ENCODE peak calls at places on chromosomes 2 and 18, in five cellular contexts. M is astrocyte of the cerebellum; J is activated CD8-positive, alpha-beta T cell treated with anti-CD3 and anti-CD28 coated beads for 36 hours; Y is glutamatergic neuron; Q is fibroblast of the aortic adventitia. R is an unnamed sample.

GRCh38 chr2:79860233-79861058 is 347.6 kb downstream of the CTNNA2 start:
- DNase-seq in Q (peak; percentile 1), J (no peak), M (peak; percentile 20), Y (no peak), R (peak; percentile 13)

GRCh38 chr2:100580474-100581264 is 17.9 kb downstream of the PDCL3 start:
- DNase-seq in M (no peak), Y (no peak), Q (no peak), J (peak; percentile 74), R (peak; percentile 64)

GRCh38 chr2:98757904-98758421 is 27.0 kb upstream of the MGAT4A start:
- DNase-seq in Y (no peak), M (peak; percentile 96), J (peak; percentile 73), Q (peak; percentile 97), R (peak; percentile 69)

GRCh38 chr2:147910990-147911473 is 66.2 kb downstream of the ACVR2A start:
- DNase-seq in M (peak; percentile 77), Q (peak; percentile 90), Y (no peak), J (peak; percentile 30), R (no peak)

GRCh38 chr2:99602475-99602874 is 112.7 kb upstream of the REV1 start:
- DNase-seq in Y (no peak), M (peak; percentile 81), J (no peak), Q (peak; percentile 4), R (no peak)

GRCh38 chr2:72630767-72631166 is 195.1 kb downstream of the EXOC6B start:
- DNase-seq in M (no peak), Y (no peak), J (no peak), Q (peak; percentile 48), R (no peak)

GRCh38 chr2:160338891-160339290 is 138.8 kb upstream of the ITGB6 start:
- DNase-seq in Q (peak; percentile 67), J (no peak), Y (peak; percentile 26), M (no peak), R (no peak)

GRCh38 chr2:144517825-144518699 is 1.9 kb downstream of the ZEB2 start:
- DNase-seq in Q (peak; percentile 65), M (no peak), J (peak; percentile 32), Y (peak; percentile 41), R (no peak)

GRCh38 chr2:240286596-240286995 is 146.1 kb upstream of the OTOS start:
- DNase-seq in Y (no peak), M (no peak), J (no peak), Q (no peak), R (no peak)

GRCh38 chr2:239263937-239264837 is 136.6 kb downstream of the HDAC4 start:
- DNase-seq in M (no peak), Q (peak; percentile 74), J (peak; percentile 66), Y (peak; percentile 32), R (no peak)

GRCh38 chr18:35268811-35269210 is 21.2 kb downstream of the ZSCAN30 start:
- DNase-seq in M (no peak), Q (no peak), Y (no peak), J (no peak), R (no peak)

GRCh38 chr18:77046994-77047393 is 85.6 kb downstream of the MBP start:
- DNase-seq in Q (no peak), M (no peak), J (no peak), Y (no peak), R (no peak)

GRCh38 chr18:45962461-45962860 is 4.7 kb downstream of the EPG5 start:
- DNase-seq in Q (peak; percentile 36), Y (no peak), M (peak; percentile 45), J (peak; percentile 65), R (no peak)

GRCh38 chr2:173500953-173501352 is 146.3 kb downstream of the CDCA7 start:
- DNase-seq in Q (no peak), Y (no peak), J (no peak), M (no peak), R (no peak)

GRCh38 chr2:9703701-9704221 is 73.0 kb upstream of the YWHAQ start:
- DNase-seq in Y (no peak), M (peak; percentile 9), Q (peak; percentile 76), J (no peak), R (no peak)

GRCh38 chr2:177147093-177147694 is 65.4 kb upstream of the HNRNPA3 start:
- DNase-seq in Y (no peak), M (peak; percentile 50), Q (peak; percentile 75), J (peak; percentile 38), R (peak; percentile 47)

GRCh38 chr2:167451496-167452289 is 563.4 kb downstream of the XIRP2 start:
- DNase-seq in Q (no peak), J (no peak), Y (no peak), M (no peak), R (no peak)

GRCh38 chr18:23422751-23423418 is 30.2 kb upstream of the RIOK3 start:
- DNase-seq in Q (peak; percentile 23), Y (peak; percentile 29), M (no peak), J (peak; percentile 43), R (peak; percentile 73)

GRCh38 chr2:17976871-17977746 is 98.6 kb downstream of the KCNS3 start:
- DNase-seq in M (peak; percentile 99), J (no peak), Y (no peak), Q (peak; percentile 97), R (no peak)

GRCh38 chr2:151367571-151367970 is 10.2 kb downstream of the TNFAIP6 start:
- DNase-seq in M (peak; percentile 54), J (no peak), Y (no peak), Q (no peak), R (no peak)

GRCh38 chr2:232336956-232337700 is 41.4 kb upstream of the ALPP start:
- DNase-seq in Q (no peak), Y (no peak), M (no peak), J (no peak), R (no peak)

GRCh38 chr2:232341061-232341738 is 37.4 kb upstream of the ALPP start:
- DNase-seq in M (no peak), Q (no peak), Y (peak; percentile 10), J (no peak), R (no peak)

GRCh38 chr2:232340171-232340935 is 38.2 kb upstream of the ALPP start:
- DNase-seq in M (no peak), Y (peak; percentile 9), J (no peak), Q (no peak), R (no peak)

GRCh38 chr2:232338759-232339106 is 39.8 kb upstream of the ALPP start:
- DNase-seq in Q (no peak), J (no peak), M (no peak), Y (no peak), R (no peak)

GRCh38 chr2:232339121-232340081 is 39.1 kb upstream of the ALPP start:
- DNase-seq in J (no peak), Y (peak; percentile 23), M (no peak), Q (no peak), R (no peak)
- TF ChIP-seq CTCF in J (no peak), Y (no peak), M (peak; percentile 8), Q (no peak), R (no peak)

DNA sequence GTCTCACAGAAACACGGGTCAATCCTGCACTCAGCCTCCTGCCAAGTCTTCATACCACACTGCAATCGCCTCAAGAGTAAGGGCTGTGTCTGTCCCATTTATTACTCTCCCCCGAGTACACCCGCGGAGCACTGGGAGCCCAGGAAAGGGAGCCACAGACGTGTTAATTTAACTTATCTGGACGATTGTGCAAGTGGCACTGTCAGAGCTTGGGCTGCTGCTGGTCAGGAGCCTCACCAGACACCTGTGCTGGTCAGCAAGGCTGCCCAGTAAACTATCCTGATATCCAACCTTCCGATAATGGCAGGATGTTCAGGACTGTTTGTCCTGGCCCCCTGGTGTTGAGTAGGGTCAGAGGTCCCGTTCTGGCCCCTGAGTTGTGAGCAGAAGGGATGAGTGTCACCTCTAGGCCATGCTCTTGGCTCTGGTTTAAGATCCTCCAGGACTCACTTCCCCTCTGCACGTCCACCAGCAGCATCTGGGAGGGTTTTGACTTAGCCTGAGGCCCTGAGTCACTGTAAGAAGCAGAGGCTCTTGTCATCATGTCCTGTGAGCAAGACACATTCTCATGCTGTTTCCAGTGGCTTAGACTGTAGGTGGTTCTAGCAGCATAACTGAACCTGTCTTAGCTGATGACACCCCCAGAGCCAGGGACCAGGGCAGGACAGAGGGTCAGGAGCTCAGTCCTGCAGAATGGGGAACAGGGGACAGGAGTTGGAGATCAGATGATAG is 82.5 kb upstream of the ARL4C start:
- DNase-seq in Y (no peak), J (no peak), Q (no peak), M (no peak), R (no peak)
- TF ChIP-seq CTCF in Y (no peak), J (no peak), Q (no peak), M (no peak), R (no peak)

GRCh38 chr2:227325056-227325823 is at the start of gene MFF:
- DNase-seq in M (peak; percentile 80), Y (peak; percentile 92), J (peak; percentile 98), Q (peak; percentile 93), R (peak; percentile 95)
- TF ChIP-seq CTCF in M (peak; percentile 22), Y (no peak), J (peak; percentile 40), Q (peak; percentile 22), R (peak; percentile 44)

GRCh38 chr2:23414876-23415275 is 29.9 kb downstream of the KLHL29 start:
- DNase-seq in Q (no peak), J (no peak), Y (no peak), M (no peak), R (no peak)
- TF ChIP-seq CTCF in Q (peak; percentile 4), J (no peak), Y (no peak), M (peak; percentile 17), R (peak; percentile 16)

DNA sequence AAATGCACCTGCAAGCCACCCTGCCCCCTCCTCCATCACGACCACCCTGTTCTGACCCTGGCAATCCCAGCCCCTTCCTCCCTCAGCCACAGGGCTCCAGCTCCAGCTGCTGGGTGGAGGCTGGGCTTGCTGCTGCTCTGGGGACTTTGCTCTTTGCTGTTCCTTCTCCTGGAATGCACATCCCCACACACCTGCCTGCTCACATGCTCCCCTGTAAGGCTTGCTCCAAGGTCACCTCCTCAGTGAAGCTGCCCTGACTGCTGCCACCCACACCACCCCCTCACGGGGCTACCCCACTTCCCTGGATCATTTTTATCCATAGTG is 61.2 kb upstream of the SH3RF3 start:
- DNase-seq in Q (no peak), J (no peak), Y (no peak), M (no peak), R (no peak)
- TF ChIP-seq CTCF in Q (no peak), J (no peak), Y (no peak), M (no peak), R (no peak)

GRCh38 chr2:71148506-71149063 is 18.2 kb downstream of the MPHOSPH10 start:
- DNase-seq in Q (no peak), J (no peak), M (no peak), Y (no peak), R (no peak)
- TF ChIP-seq CTCF in Q (no peak), J (no peak), M (no peak), Y (no peak), R (no peak)